ENCODE peak calls at places on chromosomes 11 and 22, in nine cellular contexts. B, C, M, P, S, A, E, L and Q are unnamed samples.

GRCh38 chr11:102476812-102477211 is 24.2 kb upstream of the TMEM123 start:
- DNase-seq in B (no peak), C (no peak), M (no peak), P (peak; percentile 87), S (no peak), A (no peak), E (no peak), L (no peak), Q (no peak)

GRCh38 chr11:77039491-77040400 is 5.5 kb downstream of the B3GNT6 start:
- DNase-seq in B (no peak), C (no peak), M (no peak), P (no peak), S (peak; percentile 86), A (peak; percentile 84), E (peak; percentile 43), L (peak; percentile 87), Q (no peak)

GRCh38 chr11:30328676-30329075 is 5.8 kb downstream of the ARL14EP start:
- DNase-seq in B (no peak), C (no peak), M (no peak), P (no peak), S (no peak), A (no peak), E (no peak), L (no peak), Q (no peak)

GRCh38 chr11:110431212-110432073 is 1.7 kb downstream of the FDX1 start:
- DNase-seq in B (no peak), C (no peak), M (no peak), P (no peak), S (no peak), A (no peak), E (no peak), L (no peak), Q (no peak)

GRCh38 chr11:90849278-90849677 is 626.4 kb upstream of the CHORDC1 start:
- DNase-seq in B (no peak), C (no peak), M (no peak), P (no peak), S (no peak), A (no peak), E (no peak), L (no peak), Q (no peak)

GRCh38 chr11:9057888-9058287 is 33.5 kb downstream of the SCUBE2 start:
- DNase-seq in B (no peak), C (no peak), M (no peak), P (no peak), S (peak; percentile 39), A (peak; percentile 76), E (no peak), L (no peak), Q (no peak)

GRCh38 chr11:46972821-46973220 is 36.3 kb downstream of the CSTPP1 start:
- DNase-seq in B (no peak), C (no peak), M (no peak), P (no peak), S (no peak), A (no peak), E (no peak), L (no peak), Q (no peak)

GRCh38 chr11:2525941-2526807 is 81.4 kb downstream of the KCNQ1 start:
- DNase-seq in B (no peak), C (peak; percentile 84), M (no peak), P (peak; percentile 46), S (no peak), A (no peak), E (peak; percentile 5), L (peak; percentile 72), Q (no peak)

DNA sequence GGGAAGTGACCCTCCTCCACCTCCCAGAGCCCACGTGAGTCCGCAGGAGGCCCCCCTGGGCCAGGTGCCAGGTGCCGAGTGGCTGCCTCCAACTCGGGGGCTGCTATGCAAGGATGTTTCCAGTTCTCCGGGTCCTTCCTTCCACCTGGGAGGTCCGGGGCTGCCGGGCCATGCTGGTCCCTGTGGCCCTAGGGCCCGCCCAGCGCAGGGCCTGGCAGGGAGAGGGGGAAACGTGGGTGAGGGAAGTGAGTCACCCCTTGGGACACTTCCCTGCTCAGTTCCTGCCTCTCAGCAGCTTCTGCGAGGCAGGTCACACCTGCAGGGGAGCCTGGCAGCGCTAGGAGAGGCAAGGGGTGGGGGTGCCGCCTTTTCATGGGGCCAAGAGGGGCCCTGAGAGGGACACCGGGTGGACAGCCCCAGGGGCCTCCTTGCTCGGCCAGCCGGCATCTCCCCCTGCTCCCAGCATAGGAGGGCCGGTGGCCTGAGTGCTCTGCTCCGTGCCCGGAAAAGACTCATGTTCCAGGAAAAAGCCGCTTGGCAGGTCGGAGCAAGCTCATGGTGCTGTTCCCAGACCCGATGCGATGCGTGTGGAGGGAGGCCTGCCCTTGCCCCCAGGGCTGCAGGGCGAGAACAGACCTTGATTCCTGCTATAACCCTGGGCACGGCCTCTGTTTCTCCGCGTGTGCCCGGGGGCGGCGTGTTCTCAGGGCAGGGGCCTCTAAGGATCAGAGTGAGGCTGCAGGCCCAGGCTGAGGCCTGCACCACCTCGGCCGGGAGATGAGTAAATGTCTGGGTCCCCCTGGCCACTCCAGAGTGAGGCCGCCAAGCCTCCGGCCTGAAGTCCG is 30.3 kb upstream of the WNT7B start:
- DNase-seq in B (no peak), C (peak; percentile 94), M (no peak), P (peak; percentile 65), S (no peak), A (no peak), E (peak; percentile 75), L (peak; percentile 90), Q (no peak)
- H3K4me3 ChIP-seq in B (no peak overlapping the region), C (no peak overlapping the region), M (no peak overlapping the region), P (no peak overlapping the region), S (no peak overlapping the region), A (no peak overlapping the region), E (peak overlapping the region; percentile 23), L (no peak overlapping the region), Q (peak overlapping the region; percentile 16)

GRCh38 chr22:20550057-20550817 is 42.8 kb downstream of the MED15 start:
- DNase-seq in B (no peak), C (no peak), M (no peak), P (peak; percentile 38), S (no peak), A (no peak), E (no peak), L (no peak), Q (no peak)

GRCh38 chr22:20552450-20552894 is 45.1 kb downstream of the MED15 start:
- DNase-seq in B (no peak), C (peak; percentile 94), M (no peak), P (no peak), S (no peak), A (no peak), E (peak; percentile 93), L (no peak), Q (no peak)

GRCh38 chr22:20552913-20553401 is 45.5 kb downstream of the MED15 start:
- DNase-seq in B (no peak), C (no peak), M (no peak), P (no peak), S (no peak), A (no peak), E (no peak), L (no peak), Q (no peak)

GRCh38 chr22:20550851-20551744 is 43.7 kb downstream of the MED15 start:
- DNase-seq in B (no peak), C (no peak), M (no peak), P (no peak), S (no peak), A (peak; percentile 52), E (peak; percentile 58), L (peak; percentile 58), Q (no peak)

DNA sequence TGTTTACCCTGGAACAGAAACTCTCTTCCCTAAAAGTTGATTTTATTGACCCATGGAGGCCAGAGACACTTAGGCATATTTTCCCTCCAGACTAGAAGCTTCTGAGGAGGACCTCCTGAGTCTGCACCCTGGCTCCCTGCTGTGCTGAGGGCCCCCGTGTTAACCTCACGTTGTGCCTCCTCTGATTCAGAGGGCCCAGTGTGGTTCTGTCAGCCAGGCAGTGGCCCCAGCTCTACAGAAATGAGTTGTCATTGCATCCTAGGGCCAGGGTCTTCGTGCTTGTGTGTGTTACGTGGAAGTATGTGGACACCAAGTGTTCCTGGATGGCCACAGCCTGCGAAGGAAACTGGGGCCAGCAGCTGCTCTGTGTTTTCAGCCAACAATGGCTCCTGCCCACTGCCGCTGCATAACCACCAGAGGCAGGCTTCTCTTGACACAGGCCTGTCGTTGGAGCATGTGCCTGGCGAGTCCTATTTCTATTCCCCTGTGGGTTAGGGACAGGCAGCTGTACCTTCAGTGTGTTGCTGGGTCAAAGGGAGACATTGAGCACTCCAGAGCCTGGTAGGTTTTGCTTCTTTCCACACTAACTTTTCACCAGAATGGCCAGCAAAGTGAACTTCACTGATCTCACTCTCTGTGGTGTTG is 44.5 kb downstream of the MED15 start:
- DNase-seq in B (no peak), C (no peak), M (no peak), P (no peak), S (no peak), A (no peak), E (peak; percentile 76), L (no peak), Q (no peak)
- TF ChIP-seq CTCF in B (peak; percentile 32), C (no peak), M (peak; percentile 31), P (no peak), S (no peak), A (no peak), E (peak; percentile 60), L (peak; percentile 31), Q (peak; percentile 38)

DNA sequence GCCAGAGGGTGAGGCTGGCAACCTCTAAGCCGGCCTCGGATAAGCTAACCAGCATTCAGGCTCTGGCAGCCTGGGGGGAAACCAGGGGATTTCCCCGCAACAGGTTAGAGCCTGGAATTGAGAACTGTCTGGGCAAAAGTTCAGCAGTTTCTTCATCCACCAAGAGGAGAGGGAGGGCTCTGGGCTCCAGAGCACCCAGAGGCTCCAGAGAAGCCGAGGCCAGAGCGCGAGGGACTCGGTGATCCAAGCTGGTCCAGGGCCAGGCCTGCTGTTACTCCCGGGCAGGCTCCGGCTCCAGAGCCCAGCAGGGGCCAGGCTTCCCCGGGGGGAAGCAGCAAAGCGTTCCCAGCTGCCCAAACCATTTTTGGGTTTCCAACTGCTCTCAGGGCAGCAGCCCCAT is 13.3 kb upstream of the SH3BP1 start:
- DNase-seq in B (no peak), C (peak; percentile 91), M (no peak), P (peak; percentile 93), S (no peak), A (no peak), E (peak; percentile 86), L (peak; percentile 79), Q (peak; percentile 28)
- H3K4me3 ChIP-seq in B (no peak overlapping the region), C (no peak overlapping the region), M (no peak overlapping the region), P (no peak overlapping the region), S (no peak overlapping the region), A (no peak overlapping the region), E (no peak overlapping the region), L (no peak overlapping the region), Q (no peak overlapping the region)

GRCh38 chr22:46679711-46680269 is 58.3 kb downstream of the CERK start:
- DNase-seq in B (no peak), C (no peak), M (no peak), P (no peak), S (no peak), A (no peak), E (no peak), L (peak; percentile 77), Q (no peak)

GRCh38 chr22:46682011-46682731 is 55.9 kb downstream of the CERK start:
- DNase-seq in B (no peak), C (no peak), M (no peak), P (no peak), S (no peak), A (no peak), E (no peak), L (peak; percentile 82), Q (no peak)

GRCh38 chr22:46678785-46679700 is 58.9 kb downstream of the GRAMD4 start:
- DNase-seq in B (no peak), C (no peak), M (peak; percentile 32), P (no peak), S (no peak), A (no peak), E (no peak), L (peak; percentile 75), Q (no peak)

GRCh38 chr22:46678003-46678657 is 57.9 kb downstream of the GRAMD4 start:
- DNase-seq in B (no peak), C (no peak), M (no peak), P (no peak), S (no peak), A (no peak), E (no peak), L (peak; percentile 74), Q (no peak)

GRCh38 chr22:46681010-46681409 is 57.0 kb downstream of the CERK start:
- DNase-seq in B (no peak), C (no peak), M (no peak), P (no peak), S (peak; percentile 70), A (peak; percentile 38), E (no peak), L (peak; percentile 47), Q (no peak)
- TF ChIP-seq CTCF in B (peak; percentile 70), C (no peak), M (peak; percentile 24), P (peak; percentile 28), S (peak; percentile 67), A (peak; percentile 45), E (peak; percentile 17), L (peak; percentile 12), Q (no peak)